ENCODE peak calls at places on chromosome 15, in ten cellular contexts. M, N, J, Y, W, L, E, C, P and T are unnamed samples.

GRCh38 chr15:83653639-83654378 is at the start of gene ADAMTSL3:
- DNase-seq in M (peak; percentile 74), N (no peak), J (no peak), Y (no peak), W (peak; percentile 76), L (no peak), E (no peak), C (no peak), P (no peak), T (no peak)

GRCh38 chr15:78997981-78998499 is 53.2 kb upstream of the CTSH start:
- DNase-seq in M (no peak), N (no peak), J (no peak), Y (no peak), W (no peak), L (no peak), E (no peak), C (no peak), P (no peak), T (no peak)

GRCh38 chr15:92538115-92538514 is 117.5 kb downstream of the FAM174B start:
- DNase-seq in M (no peak), N (no peak), J (no peak), Y (no peak), W (no peak), L (no peak), E (no peak), C (no peak), P (no peak), T (no peak)

GRCh38 chr15:85583404-85584390 is 203.3 kb downstream of the AKAP13 start:
- DNase-seq in M (peak; percentile 77), N (no peak), J (no peak), Y (peak; percentile 67), W (peak; percentile 64), L (no peak), E (no peak), C (no peak), P (no peak), T (no peak)

GRCh38 chr15:38474155-38474757 is 20.3 kb downstream of the FAM98B start:
- DNase-seq in M (peak; percentile 66), N (peak; percentile 63), J (peak; percentile 66), Y (peak; percentile 24), W (peak; percentile 22), L (peak; percentile 59), E (no peak), C (peak; percentile 72), P (peak; percentile 26), T (peak; percentile 50)

GRCh38 chr15:43828061-43828657 is 1.4 kb downstream of the WDR76 start:
- DNase-seq in M (peak; percentile 18), N (no peak), J (peak; percentile 24), Y (peak; percentile 56), W (no peak), L (no peak), E (no peak), C (no peak), P (no peak), T (no peak)

GRCh38 chr15:44584162-44584749 is 47.3 kb downstream of the EIF3J start:
- DNase-seq in M (peak; percentile 73), N (no peak), J (peak; percentile 67), Y (peak; percentile 70), W (no peak), L (no peak), E (peak; percentile 84), C (peak; percentile 10), P (no peak), T (no peak)

GRCh38 chr15:37028609-37029287 is 71.6 kb downstream of the MEIS2 start:
- DNase-seq in M (no peak), N (peak; percentile 52), J (no peak), Y (no peak), W (no peak), L (no peak), E (no peak), C (peak; percentile 45), P (peak; percentile 39), T (peak; percentile 78)

GRCh38 chr15:34850121-34850520 is 54.8 kb upstream of the ACTC1 start:
- DNase-seq in M (no peak), N (no peak), J (no peak), Y (no peak), W (no peak), L (no peak), E (no peak), C (no peak), P (no peak), T (no peak)

GRCh38 chr15:71447328-71448250 is 332.3 kb downstream of the THSD4 start:
- DNase-seq in M (peak; percentile 95), N (no peak), J (no peak), Y (no peak), W (peak; percentile 85), L (peak; percentile 40), E (no peak), C (peak; percentile 64), P (no peak), T (no peak)

GRCh38 chr15:78374436-78375393 is 34.6 kb downstream of the CRABP1 start:
- DNase-seq in M (peak; percentile 88), N (no peak), J (peak; percentile 70), Y (peak; percentile 57), W (peak; percentile 84), L (no peak), E (peak; percentile 59), C (no peak), P (no peak), T (no peak)

GRCh38 chr15:65869954-65870871 is 922 bp downstream of the RAB11A start:
- DNase-seq in M (peak; percentile 68), N (no peak), J (peak; percentile 45), Y (peak; percentile 40), W (peak; percentile 43), L (peak; percentile 28), E (peak; percentile 84), C (peak; percentile 25), P (no peak), T (no peak)

GRCh38 chr15:59521443-59521842 is 83.5 kb downstream of the FAM81A start:
- DNase-seq in M (no peak), N (no peak), J (no peak), Y (no peak), W (no peak), L (no peak), E (no peak), C (no peak), P (no peak), T (no peak)

GRCh38 chr15:100252359-100252758 is 89.4 kb downstream of the ADAMTS17 start:
- DNase-seq in M (no peak), N (no peak), J (no peak), Y (no peak), W (no peak), L (no peak), E (no peak), C (no peak), P (no peak), T (no peak)

DNA sequence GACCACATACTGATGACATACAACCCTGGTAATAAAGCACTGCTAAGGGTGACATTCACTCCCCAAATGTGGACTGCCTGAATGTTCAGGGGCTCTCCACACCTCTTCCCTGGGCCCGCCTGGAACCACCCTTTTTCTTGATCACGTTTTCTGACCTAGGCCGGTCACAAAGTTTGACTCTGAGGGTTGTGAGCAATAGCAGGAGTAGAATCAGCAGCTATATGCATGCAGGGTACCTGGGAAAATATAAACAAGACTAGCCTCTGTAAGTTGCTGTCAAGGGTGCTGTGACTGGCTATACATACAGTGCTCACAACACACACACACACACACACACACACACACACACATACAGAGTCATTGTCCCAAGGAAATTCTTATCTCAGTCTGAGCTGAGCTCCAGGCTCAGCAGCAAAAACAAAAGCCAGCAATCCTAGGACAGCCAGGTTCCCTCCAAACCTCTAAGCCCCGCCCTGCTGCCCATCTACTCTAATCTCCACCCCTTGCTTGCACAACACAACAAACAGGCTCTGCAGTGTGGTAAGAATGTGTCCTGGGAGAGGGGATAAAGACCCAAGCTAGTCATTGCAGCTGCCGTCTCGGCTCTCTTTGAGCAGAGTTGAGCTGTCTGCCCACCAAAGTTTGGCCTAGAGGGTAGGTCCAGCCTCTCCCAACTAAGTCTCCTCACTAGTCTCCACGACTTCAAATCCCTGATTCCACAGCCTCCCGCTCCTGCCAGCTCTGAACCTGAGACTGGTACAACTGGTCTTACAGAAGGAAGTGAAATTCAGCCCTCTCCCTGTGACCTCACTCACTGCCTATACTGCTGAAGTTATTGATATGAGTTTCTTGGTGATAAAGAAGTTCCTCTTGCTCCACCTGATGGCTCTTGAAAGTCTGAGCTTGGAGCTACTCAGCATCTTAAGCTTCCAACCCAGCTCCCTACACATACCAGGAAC is 2.2 kb downstream of the BMF start:
- DNase-seq in M (peak; percentile 81), N (no peak), J (peak; percentile 95), Y (no peak), W (peak; percentile 92), L (no peak), E (peak; percentile 86), C (no peak), P (no peak), T (no peak)
- TF ChIP-seq CTCF in M (peak; percentile 43), N (no peak), J (peak; percentile 21), Y (no peak), W (no peak), L (no peak), E (peak; percentile 5), C (no peak), P (no peak), T (no peak)

GRCh38 chr15:67501177-67501835 is 19.6 kb upstream of the C15orf61 start:
- DNase-seq in M (peak; percentile 46), N (no peak), J (peak; percentile 51), Y (no peak), W (peak; percentile 11), L (no peak), E (no peak), C (peak; percentile 48), P (no peak), T (no peak)
- TF ChIP-seq CTCF in M (peak; percentile 54), N (peak; percentile 52), J (peak; percentile 13), Y (no peak), W (peak; percentile 45), L (peak; percentile 37), E (no peak), C (peak; percentile 68), P (peak; percentile 49), T (peak; percentile 48)

DNA sequence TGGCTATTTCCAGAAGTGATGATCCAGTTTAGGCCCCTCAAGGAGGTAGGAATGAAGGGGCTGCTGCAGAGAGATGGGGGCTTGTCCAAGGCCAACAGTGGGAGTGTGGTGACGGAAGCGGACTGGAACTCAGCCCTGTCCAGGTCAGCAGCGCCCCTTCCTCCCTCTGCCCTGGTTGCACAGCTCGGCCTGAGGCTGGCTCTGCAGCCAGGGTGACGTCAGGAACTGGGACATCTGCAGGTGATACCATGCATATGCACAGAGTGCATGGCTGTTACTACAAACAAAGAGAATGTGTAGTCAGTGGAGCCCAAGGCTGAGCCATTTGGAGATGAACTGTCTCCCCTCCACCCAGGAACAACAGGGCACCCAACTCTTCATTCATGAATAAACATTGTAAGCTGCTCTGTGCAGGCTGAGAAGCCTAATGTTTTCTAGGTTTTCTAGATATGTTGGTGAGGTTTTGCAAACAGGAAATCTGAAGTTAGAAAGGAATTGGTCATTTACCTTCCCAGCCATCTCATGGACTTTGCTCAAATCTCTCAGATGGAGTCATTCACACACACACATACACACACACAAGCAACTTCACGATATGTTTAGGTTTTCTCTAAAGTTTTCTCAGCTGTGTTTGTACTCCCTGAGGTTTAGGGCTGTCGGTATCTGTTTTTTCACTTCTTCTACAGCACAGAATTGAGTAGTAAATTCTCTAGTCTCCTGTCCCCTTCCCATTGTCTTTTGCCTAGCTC is 117.2 kb downstream of the TLE3 start:
- DNase-seq in M (no peak), N (no peak), J (no peak), Y (no peak), W (no peak), L (no peak), E (no peak), C (no peak), P (no peak), T (no peak)
- TF ChIP-seq CTCF in M (no peak), N (no peak), J (no peak), Y (no peak), W (no peak), L (no peak), E (no peak), C (no peak), P (no peak), T (no peak)

GRCh38 chr15:74036271-74037170 is 42.0 kb downstream of the PML start:
- DNase-seq in M (peak; percentile 69), N (no peak), J (peak; percentile 46), Y (no peak), W (peak; percentile 55), L (peak; percentile 54), E (no peak), C (peak; percentile 52), P (no peak), T (no peak)
- TF ChIP-seq CTCF in M (peak; percentile 67), N (peak; percentile 74), J (peak; percentile 38), Y (no peak), W (peak; percentile 50), L (peak; percentile 86), E (peak; percentile 21), C (peak; percentile 74), P (peak; percentile 75), T (peak; percentile 70)